ENCODE peak calls at places on chromosomes 12 and 14, in four cellular contexts. One of them, this sample, is unnamed.

GRCh38 chr14:39621678-39622077 is 189.4 kb upstream of the FBXO33 start:
- DNase-seq in H9: no peak
- DNase-seq in H1: no peak
- DNase-seq in mesendoderm: no peak
- DNase-seq in this sample: no peak

GRCh38 chr14:96231731-96232130 is 24.3 kb upstream of the BDKRB1 start:
- DNase-seq in H1: no peak
- DNase-seq in H9: no peak
- DNase-seq in mesendoderm: no peak
- DNase-seq in this sample: no peak

GRCh38 chr14:100607611-100607956 is 20.4 kb upstream of the BEGAIN start:
- DNase-seq in mesendoderm: no peak
- DNase-seq in H9: peak; percentile 25
- DNase-seq in H1: no peak
- DNase-seq in this sample: no peak

GRCh38 chr14:37013116-37013515 is 159.3 kb downstream of the SLC25A21 start:
- DNase-seq in H9: no peak
- DNase-seq in H1: no peak
- DNase-seq in mesendoderm: no peak
- DNase-seq in this sample: no peak

GRCh38 chr12:49283541-49284429 is 11.2 kb upstream of the PRPH start:
- DNase-seq in mesendoderm: no peak
- DNase-seq in H1: peak; percentile 60
- DNase-seq in H9: peak; percentile 54
- DNase-seq in this sample: peak; percentile 50

GRCh38 chr12:34605955-34606748 is 583.9 kb downstream of the ALG10 start:
- DNase-seq in mesendoderm: no peak
- DNase-seq in H9: no peak
- DNase-seq in H1: no peak
- DNase-seq in this sample: no peak

GRCh38 chr14:61542848-61543790 is 152.2 kb upstream of the HIF1A start:
- DNase-seq in mesendoderm: no peak
- DNase-seq in H9: no peak
- DNase-seq in H1: no peak
- DNase-seq in this sample: no peak

GRCh38 chr12:3496964-3497363 is 6.0 kb downstream of the PRMT8 start:
- DNase-seq in H1: no peak
- DNase-seq in mesendoderm: peak; percentile 76
- DNase-seq in H9: peak; percentile 67
- DNase-seq in this sample: peak; percentile 14

GRCh38 chr12:8841778-8842177 is 19.4 kb downstream of the A2ML1 start:
- DNase-seq in H9: peak; percentile 21
- DNase-seq in H1: no peak
- DNase-seq in mesendoderm: no peak
- DNase-seq in this sample: no peak

GRCh38 chr14:58401587-58401986 is 5.9 kb downstream of the TOMM20L start:
- DNase-seq in H9: no peak
- DNase-seq in H1: no peak
- DNase-seq in mesendoderm: peak; percentile 8
- DNase-seq in this sample: no peak

GRCh38 chr14:33165926-33166289 is 227.2 kb downstream of the NPAS3 start:
- DNase-seq in H9: no peak
- DNase-seq in H1: no peak
- DNase-seq in mesendoderm: no peak
- DNase-seq in this sample: no peak

GRCh38 chr12:127675936-127676335 is 591.0 kb upstream of the TMEM132C start:
- DNase-seq in H9: no peak
- DNase-seq in mesendoderm: no peak
- DNase-seq in H1: no peak
- DNase-seq in this sample: no peak

GRCh38 chr12:6038160-6038559 is 86.3 kb downstream of the VWF start:
- DNase-seq in mesendoderm: peak; percentile 94
- DNase-seq in H9: peak; percentile 95
- DNase-seq in H1: peak; percentile 72
- DNase-seq in this sample: peak; percentile 78

GRCh38 chr14:91311284-91311662 is 66.8 kb upstream of the GPR68 start:
- DNase-seq in H1: no peak
- DNase-seq in mesendoderm: no peak
- DNase-seq in H9: no peak
- DNase-seq in this sample: no peak

GRCh38 chr12:948238-948637 is 1.3 kb downstream of the RAD52 start:
- DNase-seq in mesendoderm: no peak
- DNase-seq in H9: no peak
- DNase-seq in H1: no peak
- DNase-seq in this sample: no peak
- H4K8ac ChIP-seq in mesendoderm: no peak overlapping the region
- H4K8ac ChIP-seq in H9: no peak overlapping the region
- H4K8ac ChIP-seq in H1: peak overlapping the region; percentile 35
- H4K8ac ChIP-seq in this sample: peak overlapping the region; percentile 43

GRCh38 chr12:26121323-26121740 is 3.5 kb downstream of the BHLHE41 start:
- DNase-seq in mesendoderm: no peak
- DNase-seq in H1: no peak
- DNase-seq in H9: no peak
- DNase-seq in this sample: no peak

GRCh38 chr12:26121841-26122680 is 2.8 kb downstream of the BHLHE41 start:
- DNase-seq in mesendoderm: peak; percentile 19
- DNase-seq in H9: peak; percentile 48
- DNase-seq in H1: peak; percentile 63
- DNase-seq in this sample: no peak

GRCh38 chr12:26119391-26119981 is 5.4 kb downstream of the BHLHE41 start:
- DNase-seq in H1: no peak
- DNase-seq in mesendoderm: peak; percentile 77
- DNase-seq in H9: no peak
- DNase-seq in this sample: peak; percentile 59

GRCh38 chr12:26122681-26123481 is 2.0 kb downstream of the BHLHE41 start:
- DNase-seq in H1: peak; percentile 67
- DNase-seq in H9: peak; percentile 56
- DNase-seq in mesendoderm: no peak
- DNase-seq in this sample: no peak

DNA sequence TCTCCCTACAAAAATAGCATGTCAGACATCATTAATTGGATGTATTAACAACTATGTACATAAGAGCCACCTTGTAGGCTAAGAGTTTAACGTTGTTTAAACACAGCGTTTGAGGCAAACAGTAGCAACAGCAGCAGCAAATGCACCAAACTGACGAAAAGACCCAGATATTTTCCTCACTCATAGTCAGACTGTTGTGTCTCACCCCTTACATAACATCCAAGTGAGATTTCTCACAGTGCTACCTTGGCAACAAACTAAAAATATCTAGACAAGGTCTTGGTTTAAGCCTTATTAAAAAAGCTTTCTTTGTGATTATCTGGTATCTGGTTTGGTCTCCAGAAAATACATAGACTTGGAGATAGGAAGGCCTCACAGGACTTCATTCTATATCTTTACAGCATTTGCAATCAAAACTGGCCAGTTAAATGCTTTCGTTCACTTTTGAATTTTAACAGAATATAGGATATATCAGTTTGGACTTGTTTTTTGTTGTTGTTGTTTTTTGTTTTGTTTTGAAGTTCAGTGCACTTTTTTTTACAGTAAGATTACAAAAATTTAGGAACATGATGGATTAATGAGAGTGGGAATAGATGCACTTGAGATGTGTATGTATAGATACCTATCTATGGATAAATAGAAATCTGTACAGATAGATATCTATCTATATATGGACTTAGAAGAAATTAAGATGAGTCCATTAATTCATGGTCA is 4.1 kb downstream of the BHLHE41 start:
- DNase-seq in H1: no peak
- DNase-seq in H9: no peak
- DNase-seq in mesendoderm: no peak
- DNase-seq in this sample: no peak
- H3K79me2 ChIP-seq in H1: no peaks in the 10 kb centered on the region
- H3K79me2 ChIP-seq in H9: no peaks in the 10 kb centered on the region
- H3K79me2 ChIP-seq in mesendoderm: no peaks in the 10 kb centered on the region
- H3K79me2 ChIP-seq in this sample: no peaks in the 10 kb centered on the region

DNA sequence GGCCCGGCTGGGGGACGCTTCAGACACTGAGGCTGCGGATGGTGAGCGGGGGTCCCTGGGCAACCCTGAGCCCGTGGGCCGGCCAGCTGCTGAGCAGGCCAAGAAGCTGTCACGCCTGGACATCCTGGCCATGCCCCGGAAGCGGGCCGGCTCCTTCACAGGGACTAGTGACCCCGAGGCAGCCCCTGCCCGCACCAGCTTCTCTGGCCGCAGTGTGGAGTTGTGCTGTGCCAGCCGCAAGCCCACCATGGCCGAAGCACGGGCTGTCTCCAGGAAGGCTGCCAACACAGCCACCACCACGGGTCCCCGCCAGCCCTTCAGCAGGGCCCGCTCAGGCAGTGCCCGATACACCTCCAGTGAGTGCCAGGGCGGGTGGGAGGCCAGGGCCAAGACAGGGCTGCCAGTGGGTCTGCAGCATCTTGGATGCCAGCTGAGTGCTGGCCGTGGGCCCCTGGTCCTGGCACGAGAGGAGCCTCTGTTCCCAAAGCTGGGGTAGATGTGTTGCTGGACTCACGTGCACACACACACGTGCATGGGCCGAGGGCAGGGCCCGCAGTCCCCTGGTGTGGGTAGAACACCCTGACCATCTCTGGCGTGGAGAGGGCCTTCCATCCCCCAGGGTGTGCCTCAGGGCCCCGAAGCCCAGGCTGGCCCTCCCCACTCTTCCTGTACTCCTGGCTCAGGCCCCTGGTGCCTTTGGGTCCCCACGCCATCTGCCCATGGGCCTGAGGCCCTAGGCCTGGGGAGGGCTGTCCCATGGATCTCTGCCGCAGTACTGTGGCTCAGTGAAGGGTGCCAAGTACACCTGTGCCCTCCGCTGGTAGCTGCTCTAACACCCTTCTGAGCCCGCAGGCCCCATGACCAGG is 22.8 kb downstream of the CEP170B start:
- DNase-seq in mesendoderm: no peak
- DNase-seq in H9: no peak
- DNase-seq in H1: peak; percentile 41
- DNase-seq in this sample: no peak
- H3K23ac ChIP-seq in mesendoderm: no peak overlapping the region
- H3K23ac ChIP-seq in H9: no peak overlapping the region
- H3K23ac ChIP-seq in H1: no peak overlapping the region
- H3K23ac ChIP-seq in this sample: no peak overlapping the region

GRCh38 chr12:25827141-25827540 is 131.3 kb upstream of the RASSF8 start:
- DNase-seq in H9: no peak
- DNase-seq in mesendoderm: peak; percentile 44
- DNase-seq in H1: no peak
- DNase-seq in this sample: peak; percentile 57

GRCh38 chr12:25829192-25829591 is 129.3 kb upstream of the RASSF8 start:
- DNase-seq in mesendoderm: no peak
- DNase-seq in H9: no peak
- DNase-seq in H1: no peak
- DNase-seq in this sample: peak; percentile 69

GRCh38 chr12:25830456-25830855 is 128.0 kb upstream of the RASSF8 start:
- DNase-seq in H1: no peak
- DNase-seq in H9: no peak
- DNase-seq in mesendoderm: no peak
- DNase-seq in this sample: peak; percentile 42

GRCh38 chr12:25827747-25828146 is 130.7 kb upstream of the RASSF8 start:
- DNase-seq in mesendoderm: no peak
- DNase-seq in H9: no peak
- DNase-seq in H1: no peak
- DNase-seq in this sample: peak; percentile 36

DNA sequence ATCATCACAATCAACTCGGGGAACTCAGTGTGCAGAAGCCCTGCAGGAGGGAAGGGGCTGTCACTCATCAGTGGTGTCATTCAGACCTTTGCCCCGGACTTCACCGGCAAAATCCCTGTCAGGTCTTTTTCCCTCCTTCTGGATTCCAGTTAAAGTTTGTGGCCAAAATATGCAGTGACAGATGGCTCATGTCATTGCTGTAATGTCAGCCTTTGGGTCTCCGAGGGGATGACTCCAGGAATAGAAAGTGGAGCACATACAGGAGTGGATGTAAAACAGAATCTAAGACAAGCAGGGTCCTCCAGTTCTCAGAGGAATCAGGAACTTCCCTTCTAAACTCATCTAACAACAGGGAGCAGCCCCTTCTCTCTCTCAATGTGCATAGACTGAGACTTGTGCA is 130.3 kb upstream of the RASSF8 start:
- DNase-seq in mesendoderm: no peak
- DNase-seq in H9: no peak
- DNase-seq in H1: no peak
- DNase-seq in this sample: peak; percentile 34
- H4K8ac ChIP-seq in mesendoderm: no peak overlapping the region
- H4K8ac ChIP-seq in H9: no peak overlapping the region
- H4K8ac ChIP-seq in H1: no peak overlapping the region
- H4K8ac ChIP-seq in this sample: no peak overlapping the region

DNA sequence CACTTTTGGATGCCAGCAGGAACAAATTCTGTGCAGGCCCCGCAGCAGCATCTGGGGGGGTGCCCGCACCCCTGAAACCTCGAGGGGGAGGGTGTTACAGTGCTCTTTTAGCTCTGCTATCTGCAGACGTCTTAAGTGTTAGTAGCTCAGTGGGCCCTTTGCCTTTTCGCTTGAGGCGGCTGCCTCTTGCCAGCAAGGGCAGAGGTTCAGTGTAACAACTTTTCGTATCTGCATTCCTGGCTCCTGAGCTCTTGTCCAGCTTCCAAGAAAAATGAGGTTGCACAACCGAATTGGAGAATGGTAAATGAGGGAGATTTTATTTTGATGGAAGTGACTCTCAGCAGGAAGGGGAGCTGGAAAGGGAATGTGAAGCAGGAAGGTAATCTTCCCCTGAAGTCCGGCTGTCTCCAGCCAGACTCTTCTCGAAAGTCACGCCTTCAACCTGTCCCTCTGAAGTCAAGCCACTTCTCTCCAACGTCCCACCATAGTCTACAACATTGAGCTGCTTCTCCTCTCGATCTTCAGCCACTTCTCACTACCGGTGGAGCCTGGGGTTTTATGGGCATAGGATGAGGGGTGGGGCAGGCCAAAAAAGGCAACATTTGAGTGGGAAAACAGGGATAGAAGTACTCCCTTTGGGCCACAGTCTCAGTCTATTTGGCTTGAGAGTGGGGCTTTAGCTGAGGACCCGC is 17.8 kb downstream of the TAS2R50 start:
- DNase-seq in H9: no peak
- DNase-seq in H1: no peak
- DNase-seq in mesendoderm: no peak
- DNase-seq in this sample: peak; percentile 13
- H3K79me2 ChIP-seq in H9: no peaks in the 10 kb centered on the region
- H3K79me2 ChIP-seq in H1: no peaks in the 10 kb centered on the region
- H3K79me2 ChIP-seq in mesendoderm: no peaks in the 10 kb centered on the region
- H3K79me2 ChIP-seq in this sample: no peaks in the 10 kb centered on the region

This sample was measured in trophoblast cell.